ENCODE peak calls at places on chromosome 7, in eight cellular contexts. Y, Z, H, U, N, I, L and J are unnamed samples.
A peak's percentile ranks its signal among the peaks of the same experiment; 100 is the strongest.

GRCh38 chr7:157021071-157021891 is 10.8 kb upstream of the MNX1 start:
- DNase-seq in I (no peak), Z (no peak), L (peak; percentile 66), Y (no peak), N (peak; percentile 81), U (no peak), H (no peak), J (no peak)

GRCh38 chr7:20157456-20157855 is 59.7 kb downstream of the MACC1 start:
- DNase-seq in Y (no peak), Z (no peak), U (no peak), N (no peak), H (no peak), I (no peak), L (no peak), J (no peak)

GRCh38 chr7:46752881-46753366 is 829.0 kb downstream of the TNS3 start:
- DNase-seq in Y (no peak), Z (peak; percentile 88), U (no peak), I (no peak), L (no peak), H (no peak), N (no peak), J (no peak)

GRCh38 chr7:115338016-115338415 is 416.1 kb downstream of the MDFIC start:
- DNase-seq in N (no peak), Z (no peak), L (no peak), Y (no peak), H (no peak), I (no peak), U (no peak), J (no peak)

GRCh38 chr7:159128767-159129166 is 15.9 kb downstream of the VIPR2 start:
- DNase-seq in U (peak; percentile 16), I (no peak), H (no peak), Z (no peak), N (no peak), Y (no peak), L (peak; percentile 58), J (no peak)

GRCh38 chr7:83204715-83205114 is 42.0 kb upstream of the PCLO start:
- DNase-seq in N (no peak), Z (no peak), U (no peak), L (no peak), I (no peak), H (no peak), Y (no peak), J (no peak)

GRCh38 chr7:148607151-148607661 is 16.6 kb downstream of the C7orf33 start:
- DNase-seq in N (no peak), H (no peak), L (no peak), Y (no peak), U (no peak), Z (no peak), I (no peak), J (no peak)

GRCh38 chr7:157377436-157378124 is 40.8 kb downstream of the DNAJB6 start:
- DNase-seq in I (no peak), Z (no peak), U (no peak), N (no peak), H (no peak), L (no peak), Y (no peak), J (no peak)

GRCh38 chr7:137992738-137993394 is 9.0 kb downstream of the CREB3L2 start:
- DNase-seq in I (no peak), U (peak; percentile 88), L (no peak), Y (no peak), H (peak; percentile 98), N (no peak), Z (peak; percentile 26), J (no peak)

GRCh38 chr7:104584620-104585019 is 256.2 kb downstream of the LHFPL3 start:
- DNase-seq in I (no peak), Y (no peak), Z (no peak), N (no peak), H (no peak), L (no peak), U (no peak), J (no peak)

GRCh38 chr7:33905389-33906032 is at the start of gene BMPER:
- DNase-seq in U (no peak), Y (no peak), H (no peak), L (peak; percentile 73), N (peak; percentile 85), Z (peak; percentile 18), I (no peak), J (no peak)

GRCh38 chr7:101542527-101543241 is 86.4 kb downstream of the MYL10 start:
- DNase-seq in Y (peak; percentile 72), N (no peak), U (peak; percentile 71), Z (peak; percentile 54), I (peak; percentile 15), L (peak; percentile 85), H (no peak), J (peak; percentile 66)

GRCh38 chr7:20560325-20561180 is 54.9 kb upstream of the ABCB5 start:
- DNase-seq in N (peak; percentile 61), I (no peak), H (no peak), Z (no peak), L (no peak), U (no peak), Y (no peak), J (no peak)

GRCh38 chr7:43674559-43675436 is 54.5 kb downstream of the COA1 start:
- DNase-seq in N (no peak), Z (peak; percentile 88), U (no peak), Y (no peak), I (no peak), H (no peak), L (no peak), J (no peak)

GRCh38 chr7:150988230-150989226 is 2.3 kb upstream of the NOS3 start:
- DNase-seq in Y (peak; percentile 66), I (no peak), L (peak; percentile 87), Z (peak; percentile 37), N (no peak), U (no peak), H (no peak), J (peak; percentile 52)

GRCh38 chr7:151599401-151600227 is 79.9 kb upstream of the RHEB start:
- DNase-seq in Y (no peak), N (no peak), I (no peak), H (peak; percentile 77), Z (peak; percentile 84), L (no peak), U (peak; percentile 68), J (no peak)

GRCh38 chr7:146736446-146737190 is 620.0 kb downstream of the CNTNAP2 start:
- DNase-seq in H (no peak), Z (no peak), Y (no peak), U (no peak), L (no peak), I (no peak), N (no peak), J (no peak)

GRCh38 chr7:25731035-25731880 is 420.7 kb upstream of the NFE2L3 start:
- DNase-seq in H (no peak), Z (no peak), Y (no peak), L (no peak), I (no peak), N (no peak), U (no peak), J (no peak)

GRCh38 chr7:98870071-98870651 is 347 bp upstream of the TMEM130 start:
- DNase-seq in H (no peak), Y (no peak), Z (peak; percentile 43), L (peak; percentile 88), U (no peak), I (no peak), N (peak; percentile 86), J (no peak)
- TF ChIP-seq CTCF in H (no peak), Y (no peak), Z (no peak), L (no peak), U (no peak), I (no peak), N (no peak), J (no peak)

DNA sequence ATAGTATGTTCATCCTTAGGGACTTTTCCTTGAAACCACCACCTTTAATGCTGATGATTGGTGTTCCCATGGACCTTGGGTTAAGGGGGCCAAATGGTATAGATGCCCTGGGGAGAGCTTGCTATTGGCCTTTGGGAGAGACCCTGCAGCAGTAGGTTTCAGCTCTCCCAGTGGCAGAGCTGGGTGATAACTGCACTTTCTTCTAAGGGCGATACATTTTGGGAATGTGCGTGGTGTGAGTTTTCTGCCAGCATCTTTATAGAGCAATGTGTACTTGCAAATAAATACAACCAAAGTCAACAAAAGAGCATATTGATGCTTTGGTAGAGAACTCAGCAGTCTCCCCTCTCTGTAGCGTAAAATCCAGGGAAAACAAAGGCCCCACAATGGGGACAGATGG is 404.1 kb downstream of the PAXIP1 start:
- DNase-seq in L (no peak), Z (no peak), N (no peak), Y (no peak), I (no peak), H (no peak), U (no peak), J (no peak)
- TF ChIP-seq CTCF in L (no peak), Z (no peak), N (no peak), Y (no peak), I (no peak), H (no peak), U (no peak), J (no peak)

DNA sequence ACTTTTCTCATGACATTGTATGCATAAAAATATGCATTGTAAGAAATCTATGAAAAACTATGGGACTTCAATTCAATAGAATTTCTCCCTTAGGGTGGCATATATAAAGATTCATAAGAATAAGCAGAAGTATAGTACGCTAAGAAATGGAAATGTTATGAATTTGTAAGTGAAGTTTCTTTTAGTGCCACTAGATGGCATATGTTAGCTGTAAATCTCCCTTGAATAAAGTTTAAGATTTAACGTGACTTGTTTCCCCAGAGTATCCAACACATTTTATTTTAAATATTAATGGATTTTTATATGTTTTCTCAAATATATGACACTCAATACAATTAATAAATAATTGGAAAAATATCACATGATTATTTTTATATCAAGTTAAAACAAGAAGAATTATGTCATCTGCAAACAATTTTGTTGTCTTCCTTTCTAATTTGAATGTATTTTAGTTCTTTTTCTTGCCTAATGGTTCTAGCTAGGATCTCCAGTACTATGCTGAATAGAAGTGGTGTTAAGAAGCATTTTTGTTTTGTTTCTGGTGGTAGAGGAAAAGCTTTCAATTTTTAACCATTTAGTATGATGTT is 287.2 kb downstream of the HGF start:
- DNase-seq in N (no peak), I (no peak), Z (peak; percentile 34), H (no peak), U (no peak), L (no peak), Y (no peak), J (no peak)
- TF ChIP-seq CTCF in N (peak; percentile 51), I (peak; percentile 41), Z (peak; percentile 76), H (no peak), U (peak; percentile 69), L (peak; percentile 63), Y (peak; percentile 73), J (peak; percentile 65)

DNA sequence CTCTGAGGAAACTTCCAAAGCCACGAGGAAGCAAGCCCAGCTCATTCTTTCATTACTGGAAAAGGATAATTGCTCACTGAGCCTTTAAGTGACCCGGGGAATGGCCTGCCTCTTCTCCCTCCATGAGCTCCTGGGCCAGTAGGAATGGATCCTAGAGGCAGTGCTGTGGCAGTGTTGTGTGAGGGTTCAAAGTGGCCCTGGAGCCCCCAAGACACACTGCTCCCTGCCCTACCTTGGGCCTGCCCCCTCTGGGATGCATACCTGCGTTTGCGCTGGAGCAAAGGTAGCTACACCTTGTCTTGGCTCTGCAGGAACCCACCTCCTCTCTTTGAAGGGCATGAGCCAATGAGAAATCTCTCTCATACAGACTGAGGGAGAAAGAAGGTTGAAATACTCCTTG is 115.8 kb upstream of the ANLN start:
- DNase-seq in Z (no peak), I (no peak), U (no peak), Y (no peak), N (no peak), L (no peak), H (no peak), J (no peak)
- TF ChIP-seq CTCF in Z (no peak), I (no peak), U (no peak), Y (no peak), N (no peak), L (no peak), H (no peak), J (no peak)